ENCODE peak calls at places on chromosomes 12 and 14, in four cellular contexts. One of them, this sample, is unnamed.

GRCh38 chr12:123363743-123364531 is 710 bp downstream of the SBNO1 start:
- DNase-seq in HepG2: peak; percentile 47
- DNase-seq in K562: peak; percentile 44
- DNase-seq in Panc1: no peak
- DNase-seq in this sample: no peak

GRCh38 chr12:39975374-39975918 is 130.4 kb downstream of the SLC2A13 start:
- DNase-seq in HepG2: no peak
- DNase-seq in K562: no peak
- DNase-seq in Panc1: no peak
- DNase-seq in this sample: no peak

GRCh38 chr12:102543931-102544485 is 63.6 kb upstream of the IGF1 start:
- DNase-seq in HepG2: no peak
- DNase-seq in K562: no peak
- DNase-seq in Panc1: no peak
- DNase-seq in this sample: no peak

GRCh38 chr14:96792003-96792402 is 5.2 kb upstream of the VRK1 start:
- DNase-seq in HepG2: no peak
- DNase-seq in K562: no peak
- DNase-seq in Panc1: no peak
- DNase-seq in this sample: no peak

GRCh38 chr12:27807063-27807703 is 27.1 kb upstream of the MANSC4 start:
- DNase-seq in HepG2: no peak
- DNase-seq in K562: no peak
- DNase-seq in Panc1: no peak
- DNase-seq in this sample: no peak

GRCh38 chr14:65462411-65462810 is 49.9 kb downstream of the FUT8 start:
- DNase-seq in HepG2: no peak
- DNase-seq in K562: no peak
- DNase-seq in Panc1: no peak
- DNase-seq in this sample: no peak

GRCh38 chr12:54716284-54716683 is 68.1 kb upstream of the DCD start:
- DNase-seq in HepG2: no peak
- DNase-seq in K562: no peak
- DNase-seq in Panc1: no peak
- DNase-seq in this sample: no peak

GRCh38 chr12:14148489-14149240 is 167.3 kb upstream of the GRIN2B start:
- DNase-seq in HepG2: no peak
- DNase-seq in K562: no peak
- DNase-seq in Panc1: no peak
- DNase-seq in this sample: no peak

GRCh38 chr14:54976316-54976715 is 50.6 kb downstream of the WDHD1 start:
- DNase-seq in HepG2: no peak
- DNase-seq in K562: no peak
- DNase-seq in Panc1: no peak
- DNase-seq in this sample: no peak

GRCh38 chr12:39867631-39868030 is 238.2 kb downstream of the SLC2A13 start:
- DNase-seq in HepG2: no peak
- DNase-seq in K562: no peak
- DNase-seq in Panc1: no peak
- DNase-seq in this sample: no peak

GRCh38 chr14:103194256-103195045 is 71.2 kb downstream of the TNFAIP2 start:
- DNase-seq in HepG2: peak; percentile 21
- DNase-seq in K562: no peak
- DNase-seq in Panc1: no peak
- DNase-seq in this sample: no peak

GRCh38 chr12:114888458-114888857 is 204.5 kb upstream of the TBX3 start:
- DNase-seq in HepG2: no peak
- DNase-seq in K562: no peak
- DNase-seq in Panc1: no peak
- DNase-seq in this sample: no peak

GRCh38 chr14:100679707-100680438 is 46.8 kb upstream of the DLK1 start:
- DNase-seq in HepG2: peak; percentile 83
- DNase-seq in K562: no peak
- DNase-seq in Panc1: no peak
- DNase-seq in this sample: no peak

GRCh38 chr14:52694761-52695480 is 437 bp downstream of the ERO1A start:
- DNase-seq in HepG2: peak; percentile 25
- DNase-seq in K562: peak; percentile 60
- DNase-seq in Panc1: no peak
- DNase-seq in this sample: no peak

GRCh38 chr12:65891219-65891618 is 66.9 kb downstream of the HMGA2 start:
- DNase-seq in HepG2: no peak
- DNase-seq in K562: no peak
- DNase-seq in Panc1: no peak
- DNase-seq in this sample: no peak

GRCh38 chr12:110744176-110744575 is 1.5 kb upstream of the PPP1CC start:
- DNase-seq in HepG2: peak; percentile 69
- DNase-seq in K562: no peak
- DNase-seq in Panc1: no peak
- DNase-seq in this sample: no peak

GRCh38 chr14:67510121-67510520 is 21.6 kb upstream of the TMEM229B start:
- DNase-seq in HepG2: no peak
- DNase-seq in K562: no peak
- DNase-seq in Panc1: no peak
- DNase-seq in this sample: no peak

GRCh38 chr12:110345963-110346362 is 57.5 kb downstream of the ANAPC7 start:
- DNase-seq in HepG2: no peak
- DNase-seq in K562: no peak
- DNase-seq in Panc1: no peak
- DNase-seq in this sample: no peak

GRCh38 chr14:102195446-102195845 is 55.7 kb downstream of the WDR20 start:
- DNase-seq in HepG2: no peak
- DNase-seq in K562: no peak
- DNase-seq in Panc1: no peak
- DNase-seq in this sample: no peak

GRCh38 chr14:102194856-102195255 is 55.2 kb downstream of the WDR20 start:
- DNase-seq in HepG2: no peak
- DNase-seq in K562: no peak
- DNase-seq in Panc1: no peak
- DNase-seq in this sample: no peak

GRCh38 chr14:102189858-102190257 is 50.2 kb downstream of the WDR20 start:
- DNase-seq in HepG2: no peak
- DNase-seq in K562: peak; percentile 57
- DNase-seq in Panc1: no peak
- DNase-seq in this sample: no peak

GRCh38 chr14:102196008-102196407 is 56.3 kb downstream of the WDR20 start:
- DNase-seq in HepG2: no peak
- DNase-seq in K562: no peak
- DNase-seq in Panc1: no peak
- DNase-seq in this sample: no peak

GRCh38 chr14:102192840-102193502 is 53.3 kb downstream of the WDR20 start:
- DNase-seq in HepG2: no peak
- DNase-seq in K562: no peak
- DNase-seq in Panc1: no peak
- DNase-seq in this sample: no peak
- TF ChIP-seq TCF7L2 in HepG2: no peak
- TF ChIP-seq TCF7L2 in K562: no peak
- TF ChIP-seq TCF7L2 in Panc1: no peak
- TF ChIP-seq TCF7L2 in this sample: no peak

GRCh38 chr12:19759229-19759628 is 319.9 kb downstream of the AEBP2 start:
- DNase-seq in HepG2: no peak
- DNase-seq in K562: no peak
- DNase-seq in Panc1: no peak
- DNase-seq in this sample: no peak
- TF ChIP-seq TCF7L2 in HepG2: no peak
- TF ChIP-seq TCF7L2 in K562: no peak
- TF ChIP-seq TCF7L2 in Panc1: no peak
- TF ChIP-seq TCF7L2 in this sample: no peak

DNA sequence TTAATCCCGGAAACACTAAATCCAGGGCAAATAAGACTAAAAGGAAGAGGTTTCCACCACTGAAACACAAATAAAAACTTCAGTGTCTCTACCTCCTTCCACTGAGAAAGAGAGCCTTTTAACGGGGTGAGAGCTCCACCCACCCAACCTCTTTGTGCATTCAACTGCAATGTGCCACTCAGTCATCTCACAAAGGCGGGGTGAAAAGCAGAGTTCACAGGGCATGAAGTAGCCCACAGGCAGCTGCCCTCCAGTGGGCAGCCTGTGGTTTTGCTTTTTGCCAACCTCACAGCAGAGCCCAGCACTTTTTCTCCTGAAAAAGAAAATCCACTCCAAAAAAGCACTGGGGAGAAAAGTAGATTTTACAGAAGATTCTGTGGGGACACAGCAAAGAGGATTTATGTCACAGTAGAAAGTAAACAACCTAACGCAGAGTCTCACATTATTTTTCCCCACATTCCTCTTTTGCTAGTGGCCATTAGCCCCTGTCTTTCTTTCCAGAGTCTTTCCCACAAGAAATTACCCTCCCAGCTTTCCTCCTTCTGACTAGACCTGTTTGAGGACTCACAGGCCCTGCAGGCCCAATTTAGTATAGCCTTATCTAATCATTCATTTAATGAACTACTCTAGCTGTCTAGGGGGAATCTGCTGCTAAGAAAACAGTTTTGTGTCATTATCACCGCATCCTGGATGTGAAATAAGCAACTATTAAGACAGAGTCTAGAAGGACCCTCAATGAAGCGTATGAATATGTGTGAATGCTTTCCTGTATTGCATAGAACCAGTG is 753.8 kb upstream of the FOXG1 start:
- DNase-seq in HepG2: no peak
- DNase-seq in K562: no peak
- DNase-seq in Panc1: no peak
- DNase-seq in this sample: no peak
- TF ChIP-seq TCF7L2 in HepG2: no peak
- TF ChIP-seq TCF7L2 in K562: no peak
- TF ChIP-seq TCF7L2 in Panc1: no peak
- TF ChIP-seq TCF7L2 in this sample: no peak

GRCh38 chr12:7058163-7058845 is 2.2 kb upstream of the C1S start:
- DNase-seq in HepG2: peak; percentile 53
- DNase-seq in K562: peak; percentile 54
- DNase-seq in Panc1: no peak
- DNase-seq in this sample: no peak
- TF ChIP-seq TCF7L2 in HepG2: no peak
- TF ChIP-seq TCF7L2 in K562: no peak
- TF ChIP-seq TCF7L2 in Panc1: no peak
- TF ChIP-seq TCF7L2 in this sample: no peak

GRCh38 chr12:117363953-117364486 is 2.6 kb upstream of the NOS1 start:
- DNase-seq in HepG2: no peak
- DNase-seq in K562: no peak
- DNase-seq in Panc1: no peak
- DNase-seq in this sample: no peak
- TF ChIP-seq TCF7L2 in HepG2: no peak
- TF ChIP-seq TCF7L2 in K562: no peak
- TF ChIP-seq TCF7L2 in Panc1: no peak
- TF ChIP-seq TCF7L2 in this sample: no peak

GRCh38 chr12:96171905-96172304 is 22.3 kb upstream of the ELK3 start:
- DNase-seq in HepG2: no peak
- DNase-seq in K562: no peak
- DNase-seq in Panc1: no peak
- DNase-seq in this sample: no peak

GRCh38 chr12:96172981-96173380 is 21.2 kb upstream of the ELK3 start:
- DNase-seq in HepG2: no peak
- DNase-seq in K562: no peak
- DNase-seq in Panc1: no peak
- DNase-seq in this sample: no peak

GRCh38 chr12:96176575-96176974 is 17.6 kb upstream of the ELK3 start:
- DNase-seq in HepG2: no peak
- DNase-seq in K562: no peak
- DNase-seq in Panc1: no peak
- DNase-seq in this sample: no peak

GRCh38 chr12:96177013-96177412 is 17.2 kb upstream of the ELK3 start:
- DNase-seq in HepG2: no peak
- DNase-seq in K562: no peak
- DNase-seq in Panc1: no peak
- DNase-seq in this sample: no peak
- TF ChIP-seq TCF7L2 in HepG2: no peak
- TF ChIP-seq TCF7L2 in K562: no peak
- TF ChIP-seq TCF7L2 in Panc1: no peak
- TF ChIP-seq TCF7L2 in this sample: no peak

DNA sequence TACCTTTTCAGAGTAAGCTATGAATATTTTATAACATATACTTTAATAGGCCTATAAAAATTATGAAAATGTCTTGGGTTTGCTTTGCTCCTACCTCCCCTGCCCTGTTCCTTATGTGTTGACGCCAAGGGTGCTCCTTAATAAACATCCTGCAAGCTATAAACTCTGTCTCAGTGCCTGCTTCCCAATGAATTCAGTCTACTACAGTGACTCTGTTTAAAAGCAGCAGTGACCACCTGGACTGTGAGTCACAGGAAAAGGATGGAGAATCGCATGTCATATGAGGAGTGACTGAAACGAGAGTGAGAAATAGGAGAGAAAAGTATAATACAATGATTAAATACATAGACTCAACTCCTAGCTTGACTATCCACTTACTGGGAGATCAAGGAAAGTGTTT is 41.1 kb upstream of the CFAP54 start:
- DNase-seq in HepG2: no peak
- DNase-seq in K562: no peak
- DNase-seq in Panc1: peak; percentile 78
- DNase-seq in this sample: no peak
- TF ChIP-seq TCF7L2 in HepG2: no peak
- TF ChIP-seq TCF7L2 in K562: no peak
- TF ChIP-seq TCF7L2 in Panc1: peak; percentile 28
- TF ChIP-seq TCF7L2 in this sample: no peak

GRCh38 chr12:96157427-96157826 is 36.7 kb upstream of the ELK3 start:
- DNase-seq in HepG2: no peak
- DNase-seq in K562: no peak
- DNase-seq in Panc1: no peak
- DNase-seq in this sample: no peak
- TF ChIP-seq TCF7L2 in HepG2: no peak
- TF ChIP-seq TCF7L2 in K562: no peak
- TF ChIP-seq TCF7L2 in Panc1: no peak
- TF ChIP-seq TCF7L2 in this sample: no peak